ENCODE peak calls at places on chromosomes 2 and 18, in six cellular contexts. One of them, this sample, is unnamed.

GRCh38 chr2:7866825-7867224 is 815.0 kb upstream of the ID2 start:
- DNase-seq in NCI-H524 treated with DMSO at 0.1 percent for 48 hours: no peak
- DNase-seq in RCC 7860: no peak
- DNase-seq in SW480: no peak
- DNase-seq in activated CD8-positive, alpha-beta memory T cell treated with anti-CD3 and anti-CD28 coated beads for 48 hours: no peak
- DNase-seq in T1000: no peak
- DNase-seq in this sample: no peak

GRCh38 chr2:78861546-78861945 is 164.0 kb upstream of the REG3G start:
- DNase-seq in NCI-H524 treated with DMSO at 0.1 percent for 48 hours: no peak
- DNase-seq in RCC 7860: no peak
- DNase-seq in SW480: peak
- DNase-seq in activated CD8-positive, alpha-beta memory T cell treated with anti-CD3 and anti-CD28 coated beads for 48 hours: no peak
- DNase-seq in T1000: no peak
- DNase-seq in this sample: no peak

GRCh38 chr2:133566967-133567645 is 1.2 kb downstream of the NCKAP5 start:
- DNase-seq in NCI-H524 treated with DMSO at 0.1 percent for 48 hours: no peak
- DNase-seq in RCC 7860: peak
- DNase-seq in SW480: peak
- DNase-seq in activated CD8-positive, alpha-beta memory T cell treated with anti-CD3 and anti-CD28 coated beads for 48 hours: no peak
- DNase-seq in T1000: no peak
- DNase-seq in this sample: peak

GRCh38 chr2:6353669-6354068 is 512.0 kb downstream of the CMPK2 start:
- DNase-seq in NCI-H524 treated with DMSO at 0.1 percent for 48 hours: peak
- DNase-seq in RCC 7860: no peak
- DNase-seq in SW480: no peak
- DNase-seq in activated CD8-positive, alpha-beta memory T cell treated with anti-CD3 and anti-CD28 coated beads for 48 hours: no peak
- DNase-seq in T1000: no peak
- DNase-seq in this sample: no peak

GRCh38 chr2:241289053-241289452 is 26.4 kb downstream of the HDLBP start:
- DNase-seq in NCI-H524 treated with DMSO at 0.1 percent for 48 hours: no peak
- DNase-seq in RCC 7860: no peak
- DNase-seq in SW480: no peak
- DNase-seq in activated CD8-positive, alpha-beta memory T cell treated with anti-CD3 and anti-CD28 coated beads for 48 hours: no peak
- DNase-seq in T1000: no peak
- DNase-seq in this sample: no peak

GRCh38 chr2:60867848-60868247 is 13.5 kb upstream of the REL start:
- DNase-seq in NCI-H524 treated with DMSO at 0.1 percent for 48 hours: no peak
- DNase-seq in RCC 7860: no peak
- DNase-seq in SW480: no peak
- DNase-seq in activated CD8-positive, alpha-beta memory T cell treated with anti-CD3 and anti-CD28 coated beads for 48 hours: no peak
- DNase-seq in T1000: no peak
- DNase-seq in this sample: no peak

GRCh38 chr2:210477496-210477895 is 937 bp upstream of the LANCL1 start:
- DNase-seq in NCI-H524 treated with DMSO at 0.1 percent for 48 hours: no peak
- DNase-seq in RCC 7860: peak
- DNase-seq in SW480: no peak
- DNase-seq in activated CD8-positive, alpha-beta memory T cell treated with anti-CD3 and anti-CD28 coated beads for 48 hours: no peak
- DNase-seq in T1000: no peak
- DNase-seq in this sample: peak

GRCh38 chr2:66379473-66379872 is 55.5 kb upstream of the MEIS1 start:
- DNase-seq in NCI-H524 treated with DMSO at 0.1 percent for 48 hours: no peak
- DNase-seq in RCC 7860: no peak
- DNase-seq in SW480: no peak
- DNase-seq in activated CD8-positive, alpha-beta memory T cell treated with anti-CD3 and anti-CD28 coated beads for 48 hours: no peak
- DNase-seq in T1000: no peak
- DNase-seq in this sample: no peak

GRCh38 chr18:38948436-38948835 is 1382.8 kb upstream of the CELF4 start:
- DNase-seq in NCI-H524 treated with DMSO at 0.1 percent for 48 hours: no peak
- DNase-seq in RCC 7860: no peak
- DNase-seq in SW480: no peak
- DNase-seq in activated CD8-positive, alpha-beta memory T cell treated with anti-CD3 and anti-CD28 coated beads for 48 hours: no peak
- DNase-seq in T1000: no peak
- DNase-seq in this sample: no peak

GRCh38 chr2:144280009-144280408 is 239.9 kb downstream of the ZEB2 start:
- DNase-seq in NCI-H524 treated with DMSO at 0.1 percent for 48 hours: no peak
- DNase-seq in RCC 7860: no peak
- DNase-seq in SW480: no peak
- DNase-seq in activated CD8-positive, alpha-beta memory T cell treated with anti-CD3 and anti-CD28 coated beads for 48 hours: no peak
- DNase-seq in T1000: no peak
- DNase-seq in this sample: no peak

GRCh38 chr2:150134223-150134858 is 353.1 kb downstream of the RND3 start:
- DNase-seq in NCI-H524 treated with DMSO at 0.1 percent for 48 hours: no peak
- DNase-seq in RCC 7860: no peak
- DNase-seq in SW480: peak
- DNase-seq in activated CD8-positive, alpha-beta memory T cell treated with anti-CD3 and anti-CD28 coated beads for 48 hours: no peak
- DNase-seq in T1000: no peak
- DNase-seq in this sample: no peak

GRCh38 chr2:134375935-134376334 is 122.1 kb downstream of the MGAT5 start:
- DNase-seq in NCI-H524 treated with DMSO at 0.1 percent for 48 hours: peak
- DNase-seq in RCC 7860: no peak
- DNase-seq in SW480: peak
- DNase-seq in activated CD8-positive, alpha-beta memory T cell treated with anti-CD3 and anti-CD28 coated beads for 48 hours: no peak
- DNase-seq in T1000: no peak
- DNase-seq in this sample: peak

GRCh38 chr2:28352104-28352503 is 40.6 kb upstream of the FOSL2 start:
- DNase-seq in NCI-H524 treated with DMSO at 0.1 percent for 48 hours: no peak
- DNase-seq in RCC 7860: no peak
- DNase-seq in SW480: no peak
- DNase-seq in activated CD8-positive, alpha-beta memory T cell treated with anti-CD3 and anti-CD28 coated beads for 48 hours: no peak
- DNase-seq in T1000: no peak
- DNase-seq in this sample: no peak

GRCh38 chr2:239945751-239946569 is 79.2 kb downstream of the NDUFA10 start:
- DNase-seq in NCI-H524 treated with DMSO at 0.1 percent for 48 hours: no peak
- DNase-seq in RCC 7860: no peak
- DNase-seq in SW480: no peak
- DNase-seq in activated CD8-positive, alpha-beta memory T cell treated with anti-CD3 and anti-CD28 coated beads for 48 hours: no peak
- DNase-seq in T1000: no peak
- DNase-seq in this sample: no peak

GRCh38 chr2:130755234-130756040 is at the start of gene AMER3:
- DNase-seq in NCI-H524 treated with DMSO at 0.1 percent for 48 hours: no peak
- DNase-seq in RCC 7860: no peak
- DNase-seq in SW480: no peak
- DNase-seq in activated CD8-positive, alpha-beta memory T cell treated with anti-CD3 and anti-CD28 coated beads for 48 hours: no peak
- DNase-seq in T1000: no peak
- DNase-seq in this sample: no peak

GRCh38 chr18:72201032-72201431 is 343.1 kb downstream of the CBLN2 start:
- DNase-seq in NCI-H524 treated with DMSO at 0.1 percent for 48 hours: no peak
- DNase-seq in RCC 7860: no peak
- DNase-seq in SW480: no peak
- DNase-seq in activated CD8-positive, alpha-beta memory T cell treated with anti-CD3 and anti-CD28 coated beads for 48 hours: no peak
- DNase-seq in T1000: no peak
- DNase-seq in this sample: no peak

GRCh38 chr2:8710951-8711350 is 29.1 kb downstream of the ID2 start:
- DNase-seq in NCI-H524 treated with DMSO at 0.1 percent for 48 hours: no peak
- DNase-seq in RCC 7860: no peak
- DNase-seq in SW480: no peak
- DNase-seq in activated CD8-positive, alpha-beta memory T cell treated with anti-CD3 and anti-CD28 coated beads for 48 hours: no peak
- DNase-seq in T1000: no peak
- DNase-seq in this sample: no peak

GRCh38 chr2:29215073-29215472 is 99.9 kb downstream of the CLIP4 start:
- DNase-seq in NCI-H524 treated with DMSO at 0.1 percent for 48 hours: no peak
- DNase-seq in RCC 7860: no peak
- DNase-seq in SW480: no peak
- DNase-seq in activated CD8-positive, alpha-beta memory T cell treated with anti-CD3 and anti-CD28 coated beads for 48 hours: no peak
- DNase-seq in T1000: no peak
- DNase-seq in this sample: no peak

GRCh38 chr18:5287854-5288253 is 7.7 kb downstream of the ZBTB14 start:
- DNase-seq in NCI-H524 treated with DMSO at 0.1 percent for 48 hours: peak
- DNase-seq in RCC 7860: no peak
- DNase-seq in SW480: no peak
- DNase-seq in activated CD8-positive, alpha-beta memory T cell treated with anti-CD3 and anti-CD28 coated beads for 48 hours: no peak
- DNase-seq in T1000: no peak
- DNase-seq in this sample: no peak

GRCh38 chr2:174051741-174052638 is 86.8 kb upstream of the SP3 start:
- DNase-seq in NCI-H524 treated with DMSO at 0.1 percent for 48 hours: no peak
- DNase-seq in RCC 7860: no peak
- DNase-seq in SW480: peak
- DNase-seq in activated CD8-positive, alpha-beta memory T cell treated with anti-CD3 and anti-CD28 coated beads for 48 hours: no peak
- DNase-seq in T1000: peak
- DNase-seq in this sample: no peak

GRCh38 chr2:44707945-44708645 is 233.4 kb upstream of the SIX3 start:
- DNase-seq in NCI-H524 treated with DMSO at 0.1 percent for 48 hours: no peak
- DNase-seq in RCC 7860: no peak
- DNase-seq in SW480: peak
- DNase-seq in activated CD8-positive, alpha-beta memory T cell treated with anti-CD3 and anti-CD28 coated beads for 48 hours: no peak
- DNase-seq in T1000: no peak
- DNase-seq in this sample: no peak

GRCh38 chr2:113124181-113124961 is 3.0 kb upstream of the IL1RN start:
- DNase-seq in NCI-H524 treated with DMSO at 0.1 percent for 48 hours: no peak
- DNase-seq in RCC 7860: no peak
- DNase-seq in SW480: peak
- DNase-seq in activated CD8-positive, alpha-beta memory T cell treated with anti-CD3 and anti-CD28 coated beads for 48 hours: no peak
- DNase-seq in T1000: no peak
- DNase-seq in this sample: no peak

GRCh38 chr2:41937921-41938708 is 109.7 kb upstream of the PKDCC start:
- DNase-seq in NCI-H524 treated with DMSO at 0.1 percent for 48 hours: no peak
- DNase-seq in RCC 7860: no peak
- DNase-seq in SW480: no peak
- DNase-seq in activated CD8-positive, alpha-beta memory T cell treated with anti-CD3 and anti-CD28 coated beads for 48 hours: no peak
- DNase-seq in T1000: no peak
- DNase-seq in this sample: no peak

GRCh38 chr18:31454066-31454708 is 6.6 kb downstream of the DSG3 start:
- DNase-seq in NCI-H524 treated with DMSO at 0.1 percent for 48 hours: no peak
- DNase-seq in RCC 7860: peak
- DNase-seq in SW480: peak
- DNase-seq in activated CD8-positive, alpha-beta memory T cell treated with anti-CD3 and anti-CD28 coated beads for 48 hours: no peak
- DNase-seq in T1000: peak
- DNase-seq in this sample: peak

GRCh38 chr2:69939722-69940121 is 21.7 kb downstream of the ASPRV1 start:
- DNase-seq in NCI-H524 treated with DMSO at 0.1 percent for 48 hours: no peak
- DNase-seq in RCC 7860: no peak
- DNase-seq in SW480: peak
- DNase-seq in activated CD8-positive, alpha-beta memory T cell treated with anti-CD3 and anti-CD28 coated beads for 48 hours: no peak
- DNase-seq in T1000: no peak
- DNase-seq in this sample: no peak

GRCh38 chr18:8701546-8702118 is 3.7 kb upstream of the MTCL1 start:
- DNase-seq in NCI-H524 treated with DMSO at 0.1 percent for 48 hours: no peak
- DNase-seq in RCC 7860: peak
- DNase-seq in SW480: no peak
- DNase-seq in activated CD8-positive, alpha-beta memory T cell treated with anti-CD3 and anti-CD28 coated beads for 48 hours: no peak
- DNase-seq in T1000: no peak
- DNase-seq in this sample: peak